ENCODE peak calls at places on chromosome 11, in six cellular contexts. P is upper lobe of left lung, R is ovary, L is H1, I is A549, U is sigmoid colon. T is an unnamed sample.

GRCh38 chr11:76762867-76763572 is 20.1 kb upstream of the TSKU start:
- DNase-seq in I (no peak), L (no peak), R (peak), U (peak), P (no peak), T (no peak)

GRCh38 chr11:13064593-13064992 is 55.5 kb downstream of the RASSF10 start:
- DNase-seq in U (no peak), L (no peak), I (no peak), R (no peak), P (no peak), T (peak)

GRCh38 chr11:32434387-32435151 is 770 bp downstream of the WT1 start:
- DNase-seq in R (peak), I (peak), L (peak), U (no peak), P (peak), T (no peak)

GRCh38 chr11:134030853-134031252 is 38.0 kb upstream of the JAM3 start:
- DNase-seq in R (no peak), I (no peak), U (no peak), P (no peak), L (peak), T (no peak)

GRCh38 chr11:37571248-37571647 is 973.2 kb upstream of the RAG2 start:
- DNase-seq in L (no peak), P (no peak), I (no peak), U (no peak), R (no peak), T (no peak)

GRCh38 chr11:95556011-95556341 is 233.6 kb downstream of the FAM76B start:
- DNase-seq in U (no peak), R (no peak), P (no peak), I (no peak), L (no peak), T (no peak)

GRCh38 chr11:111814567-111814966 is 48.4 kb upstream of the PPP2R1B start:
- DNase-seq in U (no peak), I (no peak), L (no peak), R (no peak), P (no peak), T (no peak)

GRCh38 chr11:57483570-57483934 is 23.2 kb downstream of the RTN4RL2 start:
- DNase-seq in U (no peak), R (no peak), L (no peak), I (no peak), P (no peak), T (no peak)

GRCh38 chr11:70128435-70128906 is 50.4 kb downstream of the ANO1 start:
- DNase-seq in I (peak), P (peak), U (no peak), R (no peak), L (no peak), T (no peak)

GRCh38 chr11:96279018-96279417 is 64.0 kb downstream of the MAML2 start:
- DNase-seq in P (no peak), U (no peak), L (no peak), R (no peak), I (no peak), T (no peak)

GRCh38 chr11:116062526-116063171 is 558.4 kb upstream of the CADM1 start:
- DNase-seq in P (no peak), U (no peak), I (no peak), L (no peak), R (no peak), T (no peak)

GRCh38 chr11:1162498-1163311 is 5.0 kb downstream of the MUC5AC start:
- DNase-seq in P (peak), R (no peak), L (no peak), U (peak), I (no peak), T (no peak)

GRCh38 chr11:17601206-17602075 is 54.4 kb downstream of the OTOG start:
- DNase-seq in L (no peak), U (peak), R (no peak), I (no peak), P (no peak), T (no peak)

GRCh38 chr11:12800032-12800671 is 125.9 kb downstream of the TEAD1 start:
- DNase-seq in I (peak), U (no peak), L (no peak), P (no peak), R (no peak), T (peak)

GRCh38 chr11:34124885-34125668 is 19.6 kb downstream of the NAT10 start:
- DNase-seq in P (no peak), L (no peak), U (no peak), I (no peak), R (no peak), T (no peak)

GRCh38 chr11:119797137-119797611 is 68.2 kb upstream of the NECTIN1 start:
- DNase-seq in L (no peak), R (no peak), I (no peak), P (no peak), U (no peak), T (no peak)

GRCh38 chr11:111417766-111418435 is 38.8 kb upstream of the POU2AF1 start:
- DNase-seq in L (no peak), I (no peak), R (peak), P (no peak), U (peak), T (peak)

GRCh38 chr11:122671270-122671906 is 15.9 kb downstream of the UBASH3B start:
- DNase-seq in U (no peak), R (no peak), I (no peak), P (no peak), L (no peak), T (no peak)

GRCh38 chr11:108322666-108323065 is 99.8 kb downstream of the ATM start:
- DNase-seq in P (no peak), U (no peak), I (no peak), L (no peak), R (no peak), T (no peak)

GRCh38 chr11:67120456-67120855 is 1.4 kb downstream of the KDM2A start:
- DNase-seq in P (no peak), I (no peak), L (no peak), U (no peak), R (no peak), T (no peak)

GRCh38 chr11:1936072-1936780 is 10.9 kb upstream of the MRPL23 start:
- DNase-seq in P (peak), I (no peak), R (no peak), U (peak), L (peak), T (no peak)

GRCh38 chr11:102110761-102111010 is 439 bp downstream of the YAP1 start:
- DNase-seq in U (no peak), I (no peak), P (peak), R (peak), L (no peak), T (no peak)

GRCh38 chr11:102111011-102111786 is 952 bp downstream of the YAP1 start:
- DNase-seq in U (peak), I (peak), P (peak), R (peak), L (peak), T (peak)

GRCh38 chr11:102112654-102112926 is 2.3 kb downstream of the YAP1 start:
- DNase-seq in I (no peak), L (peak), U (no peak), P (no peak), R (no peak), T (no peak)

GRCh38 chr11:102111787-102112653 is 1.8 kb downstream of the YAP1 start:
- DNase-seq in P (no peak), U (peak), R (no peak), I (peak), L (no peak), T (peak)

DNA sequence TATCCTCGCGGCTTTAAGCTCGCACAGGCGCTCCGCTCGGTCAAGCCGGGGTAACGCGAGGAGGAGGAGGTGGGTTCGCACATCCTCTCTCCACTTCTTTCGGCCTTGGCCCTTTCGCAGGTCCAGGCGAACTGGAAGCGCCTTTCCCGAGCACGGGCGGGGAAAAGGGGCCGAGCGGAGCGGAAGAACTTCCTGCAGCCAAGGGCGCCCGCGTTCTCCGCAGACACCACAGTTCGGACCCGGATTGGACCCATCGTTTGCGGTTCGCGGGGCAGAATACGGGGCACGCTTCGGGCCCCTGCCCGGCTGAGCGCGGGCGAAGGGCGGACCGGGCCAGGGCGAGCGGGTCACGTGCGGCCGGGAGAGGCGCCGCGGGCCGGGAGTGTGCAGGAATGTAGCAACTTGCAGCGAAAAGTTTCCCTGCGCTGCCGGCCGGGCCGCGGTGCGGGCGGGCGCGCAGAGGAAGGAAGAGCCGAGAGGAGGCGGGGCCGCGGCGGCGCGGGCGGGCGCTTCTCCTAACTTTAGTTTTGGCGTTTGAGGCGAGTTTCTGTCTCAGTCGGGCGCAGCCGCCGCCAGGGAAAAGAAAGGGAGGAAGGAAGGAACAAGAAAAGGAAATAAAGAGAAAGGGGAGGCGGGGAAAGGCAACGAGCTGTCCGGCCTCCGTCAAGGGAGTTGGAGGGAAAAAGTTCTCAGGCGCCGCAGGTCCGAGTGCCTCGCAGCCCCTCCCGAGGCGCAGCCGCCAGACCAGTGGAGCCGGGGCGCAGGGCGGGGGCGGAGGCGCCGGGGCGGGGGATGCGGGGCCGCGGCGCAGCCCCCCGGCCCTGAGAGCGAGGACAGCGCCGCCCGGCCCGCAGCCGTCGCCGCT is at the start of gene YAP1:
- DNase-seq in L (peak), U (peak), I (peak), R (peak), P (peak), T (peak)
- TF ChIP-seq EP300 in L (peak), U (no peak), I (no peak), R (peak), P (no peak), T (no peak)

DNA sequence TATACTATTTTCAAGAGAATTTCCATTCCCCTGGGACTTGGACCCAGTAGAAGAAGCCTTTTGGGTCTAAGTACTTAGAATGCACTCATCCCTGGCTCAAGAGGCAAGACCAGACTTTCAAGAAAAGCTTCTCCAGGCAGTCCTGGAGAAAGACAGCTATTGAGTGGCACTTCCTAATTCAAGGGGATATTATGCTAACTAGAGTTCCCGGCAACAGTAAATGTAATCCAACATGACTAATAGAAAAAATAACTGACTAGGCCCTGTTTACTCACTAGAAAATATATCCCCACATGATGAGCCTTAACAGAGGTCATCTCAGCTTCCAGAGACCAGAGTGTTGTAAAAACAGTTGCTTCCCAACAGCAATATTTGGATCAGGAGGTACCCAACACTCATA is 47.2 kb upstream of the AKIP1 start:
- DNase-seq in I (no peak), L (no peak), U (no peak), R (no peak), P (no peak), T (no peak)
- H3K27ac ChIP-seq in I (no peak), L (no peak), U (no peak), R (no peak), P (peak), T (peak)

DNA sequence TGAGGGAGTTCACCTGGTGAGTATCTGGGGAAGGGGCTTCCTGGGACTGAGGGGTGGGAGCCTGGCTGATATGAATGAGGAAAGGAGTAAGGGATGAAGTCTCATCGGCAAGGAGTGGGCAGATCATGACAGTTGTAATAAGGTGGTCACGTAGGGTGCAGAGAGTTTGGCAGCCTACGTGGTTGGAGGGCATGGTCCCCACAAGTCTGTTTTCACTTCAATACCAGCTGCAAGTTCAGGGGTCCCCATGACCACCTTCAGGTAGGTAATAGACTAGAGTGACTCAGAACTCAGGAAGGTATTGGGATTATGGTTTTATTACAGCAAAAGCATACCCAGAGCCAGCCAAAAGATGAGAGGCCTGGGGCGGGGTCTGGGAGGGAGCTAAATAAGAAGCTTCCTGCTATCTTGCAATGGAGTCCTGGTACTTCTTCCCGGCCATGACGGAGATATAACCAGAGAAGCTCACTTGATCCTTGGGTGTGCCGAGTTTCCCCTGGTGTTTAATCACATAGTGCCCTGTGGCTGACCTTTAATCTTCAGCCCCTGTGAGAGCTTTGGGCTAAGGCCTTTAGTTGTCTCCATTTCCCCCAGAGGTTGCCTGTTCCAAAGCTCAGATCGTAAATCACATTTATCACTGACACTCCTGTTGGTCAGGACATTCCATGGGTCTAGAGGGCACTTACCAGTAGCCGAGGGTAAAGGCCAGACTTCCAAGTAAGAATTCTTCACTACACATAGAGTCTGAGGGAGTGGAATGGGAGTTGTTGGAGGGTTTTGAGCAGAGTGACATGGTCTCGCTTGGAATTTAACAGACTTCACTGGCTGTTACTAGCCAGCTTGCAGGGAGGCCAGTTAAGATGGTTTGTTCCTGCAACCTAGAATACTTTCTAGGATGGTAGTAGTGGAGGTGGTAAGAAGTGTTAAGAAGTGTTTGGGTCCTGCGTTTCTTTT is 9.1 kb downstream of the SLC3A2 start:
- DNase-seq in P (no peak), U (no peak), R (no peak), I (peak), L (no peak), T (peak)
- TF ChIP-seq EP300 in P (no peak), U (no peak), R (no peak), I (no peak), L (no peak), T (no peak)

DNA sequence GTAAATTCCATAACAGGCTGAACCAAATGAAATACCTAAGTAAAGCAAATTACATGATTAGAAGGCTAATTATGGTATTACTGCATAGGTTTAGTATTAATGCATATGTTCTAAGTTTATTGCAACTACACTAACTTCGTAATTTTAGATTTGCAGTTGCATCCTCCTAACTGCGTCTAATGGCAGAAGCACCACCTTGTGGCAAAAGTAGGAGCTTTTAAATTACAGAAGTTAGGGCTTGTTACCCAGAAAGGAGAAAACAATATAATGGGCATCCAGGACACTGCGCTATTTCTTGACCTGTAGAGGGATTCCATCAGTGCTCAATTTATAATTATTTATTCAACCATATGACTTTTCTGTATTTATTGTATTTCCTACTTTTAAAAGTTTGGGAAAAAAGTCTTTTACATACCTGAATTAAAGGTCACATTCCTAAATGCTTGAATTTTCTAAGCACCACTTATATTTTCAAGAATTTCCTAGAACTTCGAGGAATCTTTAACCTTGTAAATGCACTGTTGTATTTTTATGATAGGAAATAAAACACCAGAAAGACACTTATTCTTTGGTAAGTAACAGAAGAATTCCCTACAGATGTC is 16.3 kb upstream of the GPR83 start:
- DNase-seq in I (no peak), U (no peak), L (no peak), R (no peak), P (no peak), T (no peak)
- H3K27ac ChIP-seq in I (no peak), U (no peak), L (no peak), R (no peak), P (no peak), T (no peak)

GRCh38 chr11:9568161-9568853 is 5.2 kb upstream of the WEE1 start:
- DNase-seq in U (no peak), I (no peak), L (no peak), R (no peak), P (no peak), T (no peak)

GRCh38 chr11:9567401-9567800 is 6.1 kb upstream of the WEE1 start:
- DNase-seq in L (no peak), R (no peak), P (no peak), I (no peak), U (no peak), T (no peak)

GRCh38 chr11:9569588-9570164 is 3.8 kb upstream of the WEE1 start:
- DNase-seq in P (no peak), I (no peak), R (no peak), U (no peak), L (no peak), T (no peak)

GRCh38 chr11:9570313-9570712 is 3.2 kb upstream of the WEE1 start:
- DNase-seq in I (no peak), R (no peak), U (no peak), L (no peak), P (no peak), T (no peak)

GRCh38 chr11:9568854-9569587 is 4.4 kb upstream of the WEE1 start:
- DNase-seq in I (peak), R (peak), L (no peak), U (peak), P (no peak), T (peak)
- TF ChIP-seq EP300 in I (no peak), R (no peak), L (no peak), U (no peak), P (no peak), T (peak)

DNA sequence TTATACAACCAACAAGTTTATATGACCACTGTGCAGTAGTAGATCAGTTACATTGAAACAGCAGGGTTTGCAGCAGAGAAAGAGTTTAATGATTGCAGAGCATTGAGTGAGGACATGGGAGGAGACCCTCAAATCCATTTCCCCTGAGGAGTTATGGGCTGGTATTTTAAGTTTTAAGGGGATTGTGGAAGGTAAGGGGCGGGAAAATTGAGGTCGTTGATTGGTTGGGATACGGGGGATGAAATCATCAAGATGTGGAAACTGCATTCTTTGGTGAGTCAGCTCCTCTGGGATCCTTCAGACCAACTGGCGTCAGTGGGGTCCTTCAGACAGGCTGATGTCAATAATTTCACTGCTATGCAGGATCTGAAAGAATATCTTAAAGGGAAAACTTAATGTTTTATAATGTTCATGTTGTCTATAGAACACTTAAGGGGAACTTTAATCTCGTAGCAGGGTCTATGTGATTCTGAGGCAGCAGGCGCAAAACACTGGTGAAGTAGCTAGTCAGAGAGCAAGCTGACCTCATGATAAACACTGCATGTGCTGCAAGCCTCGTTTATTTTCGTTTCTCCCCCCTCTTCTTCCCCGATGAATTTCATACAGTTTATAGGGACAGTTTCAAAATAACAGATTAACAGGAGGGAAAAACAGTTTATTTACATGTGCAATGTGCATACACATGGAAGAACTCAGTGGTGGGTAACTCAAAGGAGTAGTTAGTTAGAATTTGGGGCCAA is 17.4 kb upstream of the BACE1-AS start:
- DNase-seq in I (no peak), P (no peak), U (no peak), L (no peak), R (no peak), T (no peak)
- H3K27ac ChIP-seq in I (no peak), P (no peak), U (no peak), L (no peak), R (no peak), T (no peak)

DNA sequence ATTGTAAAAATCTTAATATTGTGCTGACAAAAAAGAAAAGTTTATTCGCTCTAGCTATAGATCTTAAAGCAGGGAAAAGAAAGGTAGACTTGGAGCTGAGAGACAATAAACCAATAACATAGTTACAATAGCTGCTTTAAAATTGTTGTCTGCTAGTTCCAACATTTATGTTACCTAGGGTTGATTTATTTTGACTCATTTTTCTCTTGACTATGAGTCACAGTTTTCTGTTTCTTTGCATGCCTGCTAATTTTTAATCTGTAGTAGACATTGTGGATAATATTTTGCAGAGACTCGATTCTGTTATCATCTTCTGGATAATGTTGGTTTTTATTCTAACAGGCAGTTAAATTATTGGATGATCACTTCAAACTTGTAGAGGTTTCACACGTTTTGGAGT is 83.1 kb upstream of the TRPC6 start:
- DNase-seq in L (no peak), R (no peak), P (no peak), I (no peak), U (no peak), T (no peak)
- TF ChIP-seq EP300 in L (no peak), R (no peak), P (no peak), I (no peak), U (no peak), T (no peak)

GRCh38 chr11:125974284-125974683 is 28.4 kb downstream of the VSIG10L2 start:
- DNase-seq in R (no peak), P (no peak), U (no peak), L (no peak), I (no peak), T (no peak)
- H3K27ac ChIP-seq in R (no peak), P (no peak), U (no peak), L (no peak), I (no peak), T (no peak)